ENCODE peak calls at places on chromosomes 1 and 21, in five cellular contexts. G, T, A, C and L are unnamed samples.

GRCh38 chr1:56589369-56589768 is 10.0 kb upstream of the PLPP3 start:
- DNase-seq in A (no peak), T (no peak), G (no peak), C (no peak), L (no peak)

GRCh38 chr1:60114735-60115318 is 41.3 kb upstream of the C1orf87 start:
- DNase-seq in A (no peak), T (no peak), C (no peak), G (no peak), L (no peak)

GRCh38 chr1:46687095-46687659 is 15.5 kb downstream of the TEX38 start:
- DNase-seq in G (peak), T (peak), C (no peak), A (peak), L (peak)

GRCh38 chr1:205056188-205056611 is 13.2 kb downstream of the CNTN2 start:
- DNase-seq in C (no peak), A (no peak), T (no peak), G (peak), L (no peak)

GRCh38 chr1:199909137-199909536 is 118.4 kb upstream of the NR5A2 start:
- DNase-seq in G (no peak), A (no peak), C (no peak), T (no peak), L (no peak)

GRCh38 chr21:35377505-35378090 is 328.5 kb upstream of the RUNX1 start:
- DNase-seq in T (no peak), C (no peak), G (no peak), A (no peak), L (no peak)

GRCh38 chr1:154935749-154936415 is 637 bp downstream of the PMVK start:
- DNase-seq in G (no peak), T (no peak), C (no peak), A (no peak), L (no peak)

GRCh38 chr1:183096889-183097288 is 73.7 kb downstream of the LAMC1 start:
- DNase-seq in G (no peak), A (peak), C (no peak), T (no peak), L (peak)

GRCh38 chr21:37550618-37551405 is 184.2 kb downstream of the DYRK1A start:
- DNase-seq in T (peak), G (no peak), C (no peak), A (no peak), L (peak)

GRCh38 chr21:41816583-41817165 is 49.8 kb upstream of the RIPK4 start:
- DNase-seq in T (peak), C (peak), A (peak), G (peak), L (peak)

GRCh38 chr1:194150242-194150641 is 963.8 kb upstream of the B3GALT2 start:
- DNase-seq in T (no peak), A (no peak), G (no peak), C (no peak), L (no peak)

GRCh38 chr1:21321963-21322680 is 31.9 kb upstream of the ECE1 start:
- DNase-seq in G (no peak), C (no peak), A (no peak), T (no peak), L (peak)

GRCh38 chr1:150552692-150553278 is 3.6 kb downstream of the ADAMTSL4 start:
- DNase-seq in T (no peak), G (no peak), A (peak), C (no peak), L (no peak)

GRCh38 chr1:171652234-171652822 is at the start of gene MYOC:
- DNase-seq in C (no peak), T (no peak), A (no peak), G (no peak), L (peak)

GRCh38 chr1:60571811-60572210 is 498.2 kb upstream of the C1orf87 start:
- DNase-seq in G (no peak), A (no peak), T (no peak), C (no peak), L (no peak)

GRCh38 chr1:183027791-183028190 is 4.6 kb downstream of the LAMC1 start:
- DNase-seq in T (no peak), C (no peak), A (no peak), G (no peak), L (no peak)

GRCh38 chr1:87684786-87685185 is 356.1 kb downstream of the LMO4 start:
- DNase-seq in C (no peak), G (no peak), T (no peak), A (peak), L (no peak)

GRCh38 chr1:40622936-40623629 is 42.4 kb downstream of the RIMS3 start:
- DNase-seq in A (no peak), T (peak), C (no peak), G (peak), L (no peak)

GRCh38 chr1:201456499-201457309 is 12.3 kb downstream of the PHLDA3 start:
- DNase-seq in C (no peak), A (peak), T (peak), G (no peak), L (peak)

GRCh38 chr1:58608297-58608696 is 31.2 kb upstream of the TACSTD2 start:
- DNase-seq in G (no peak), T (no peak), C (no peak), A (no peak), L (no peak)

GRCh38 chr1:107964397-107965111 is 426 bp downstream of the VAV3 start:
- DNase-seq in C (no peak), A (peak), T (peak), G (peak), L (no peak)

GRCh38 chr1:47647327-47647845 is 209.5 kb downstream of the FOXD2 start:
- DNase-seq in T (peak), A (no peak), G (no peak), C (no peak), L (peak)

GRCh38 chr1:43492816-43493215 is 37.9 kb upstream of the PTPRF start:
- DNase-seq in A (no peak), G (no peak), C (no peak), T (no peak), L (no peak)

GRCh38 chr1:113292660-113293626 is 97.4 kb upstream of the MAGI3 start:
- DNase-seq in C (no peak), T (no peak), A (no peak), G (no peak), L (no peak)

GRCh38 chr1:200749090-200749489 is 10.4 kb downstream of the CAMSAP2 start:
- DNase-seq in G (no peak), T (no peak), C (no peak), A (no peak), L (no peak)

GRCh38 chr21:46425566-46425965 is 33.1 kb upstream of the DIP2A start:
- DNase-seq in T (no peak), A (no peak), C (no peak), G (no peak), L (no peak)

GRCh38 chr1:9872430-9873165 is 37.5 kb downstream of the CTNNBIP1 start:
- DNase-seq in T (no peak), A (no peak), G (peak), C (no peak), L (no peak)
- H3K27ac ChIP-seq in T (peak), A (no peak), G (peak), C (no peak), L (no peak)

GRCh38 chr1:81693316-81693715 is 107.4 kb upstream of the ADGRL2 start:
- DNase-seq in A (no peak), T (no peak), G (no peak), C (no peak), L (no peak)
- TF ChIP-seq POLR2A in A (no peak), T (no peak), G (no peak), C (no peak), L (no peak)

GRCh38 chr1:243742814-243743213 is 107.2 kb downstream of the AKT3 start:
- DNase-seq in C (no peak), A (no peak), G (no peak), T (no peak), L (no peak)

GRCh38 chr1:243740255-243740999 is 109.6 kb downstream of the AKT3 start:
- DNase-seq in C (no peak), A (no peak), G (no peak), T (no peak), L (no peak)

GRCh38 chr1:243735457-243735856 is 114.6 kb downstream of the AKT3 start:
- DNase-seq in G (no peak), C (no peak), T (no peak), A (no peak), L (no peak)

GRCh38 chr1:243738020-243738419 is 112.0 kb downstream of the AKT3 start:
- DNase-seq in C (no peak), G (no peak), A (no peak), T (no peak), L (no peak)

GRCh38 chr1:243739335-243740003 is 110.6 kb downstream of the AKT3 start:
- DNase-seq in T (no peak), A (no peak), C (no peak), G (no peak), L (no peak)
- H3K27ac ChIP-seq in T (no peak), A (no peak), C (no peak), G (no peak), L (no peak)

DNA sequence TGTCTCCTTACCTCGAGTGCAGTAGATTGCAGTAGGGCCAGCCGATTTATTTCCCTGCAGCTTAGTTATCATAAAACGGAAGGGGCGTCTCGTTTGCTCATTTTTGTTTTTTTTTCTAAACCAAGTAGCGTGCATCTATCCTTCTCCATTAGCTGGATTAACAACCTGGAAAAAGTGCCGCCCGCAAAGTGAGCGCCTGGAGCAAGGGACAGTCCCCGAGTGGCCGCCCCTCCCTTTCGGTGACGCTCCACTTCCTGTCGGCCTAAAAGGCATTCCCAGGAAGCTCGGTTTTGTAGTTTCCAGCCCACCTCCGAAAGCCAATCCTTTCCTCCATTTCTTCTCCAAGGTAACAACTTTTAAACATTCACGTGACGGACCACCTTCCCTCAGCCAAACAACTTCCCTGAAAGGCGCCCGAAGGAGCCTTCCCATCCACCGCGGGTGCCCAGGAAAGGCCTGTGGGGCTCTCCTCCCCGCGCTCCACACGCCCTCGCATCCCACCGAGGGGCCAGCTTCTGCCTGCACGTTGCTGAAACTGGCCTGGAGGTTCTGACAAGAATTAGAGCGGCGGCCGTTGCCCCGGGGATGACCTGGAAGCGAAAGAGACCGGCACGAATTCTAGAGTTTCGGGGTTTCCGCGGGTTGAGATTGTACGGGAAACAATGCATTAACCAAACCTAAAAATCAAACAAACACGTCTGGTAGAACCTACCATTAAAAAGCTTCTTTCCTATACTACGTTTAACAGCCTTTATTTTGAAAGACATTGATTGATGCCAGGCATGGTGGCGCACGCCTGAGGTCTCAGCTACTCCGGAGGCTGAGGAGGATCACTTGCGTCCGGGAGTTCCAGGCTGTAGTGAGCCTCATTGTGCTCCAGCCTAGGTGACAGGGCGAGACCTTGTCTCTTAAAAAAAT is at the start of gene EXTL2:
- DNase-seq in C (peak), G (peak), A (peak), T (peak), L (peak)
- TF ChIP-seq POLR2A in C (peak), G (peak), A (peak), T (no peak), L (no peak)